ENCODE peak calls at places on chromosomes 6 and 20, in eight cellular contexts. J is left cardiac atrium, A is AG08396, F is NT2/D1, P is GM03348, U is HEK293T, G is iPS-NIHi11, O is EL. H is an unnamed sample.

GRCh38 chr20:52031574-52032303 is 159.8 kb downstream of the ZFP64 start:
- DNase-seq in J (no peak), A (peak), F (no peak), P (peak), U (no peak), G (no peak), O (peak), H (peak)

GRCh38 chr6:109743739-109744138 is 52.6 kb downstream of the FIG4 start:
- DNase-seq in J (no peak), A (peak), F (no peak), P (peak), U (no peak), G (no peak), O (peak), H (peak)

GRCh38 chr6:88367248-88367647 is 201.1 kb upstream of the CNR1 start:
- DNase-seq in J (no peak), A (no peak), F (no peak), P (no peak), U (no peak), G (no peak), O (no peak), H (no peak)

GRCh38 chr20:39132511-39132910 is 170.4 kb downstream of the DHX35 start:
- DNase-seq in J (no peak), A (no peak), F (no peak), P (no peak), U (no peak), G (no peak), O (no peak), H (no peak)

GRCh38 chr6:143901885-143902708 is 37.8 kb downstream of the ZC2HC1B start:
- DNase-seq in J (no peak), A (peak), F (no peak), P (peak), U (no peak), G (no peak), O (no peak), H (peak)

GRCh38 chr6:8546496-8546895 is 111.2 kb upstream of the SLC35B3 start:
- DNase-seq in J (no peak), A (no peak), F (no peak), P (no peak), U (no peak), G (no peak), O (no peak), H (no peak)

GRCh38 chr6:137811121-137811911 is 55.7 kb upstream of the TNFAIP3 start:
- DNase-seq in J (peak), A (peak), F (no peak), P (peak), U (peak), G (peak), O (peak), H (peak)

GRCh38 chr20:62708591-62709536 is at the start of gene NTSR1:
- DNase-seq in J (no peak), A (no peak), F (peak), P (no peak), U (no peak), G (peak), O (no peak), H (no peak)

GRCh38 chr20:35947907-35948306 is 6.4 kb downstream of the SCAND1 start:
- DNase-seq in J (no peak), A (no peak), F (no peak), P (no peak), U (no peak), G (no peak), O (no peak), H (no peak)

GRCh38 chr20:34753706-34754461 is 49.7 kb downstream of the TP53INP2 start:
- DNase-seq in J (no peak), A (peak), F (no peak), P (peak), U (no peak), G (no peak), O (no peak), H (peak)

GRCh38 chr20:3248167-3248992 is 9.4 kb upstream of the SLC4A11 start:
- DNase-seq in J (peak), A (no peak), F (peak), P (peak), U (no peak), G (peak), O (peak), H (peak)

GRCh38 chr6:140175486-140175885 is 801.0 kb upstream of the CITED2 start:
- DNase-seq in J (no peak), A (no peak), F (no peak), P (no peak), U (no peak), G (no peak), O (no peak), H (no peak)

GRCh38 chr20:57432874-57433491 is 41.8 kb downstream of the RBM38 start:
- DNase-seq in J (peak), A (no peak), F (no peak), P (no peak), U (no peak), G (no peak), O (no peak), H (no peak)

GRCh38 chr6:140285471-140285870 is 911.0 kb upstream of the CITED2 start:
- DNase-seq in J (no peak), A (no peak), F (no peak), P (no peak), U (no peak), G (no peak), O (no peak), H (no peak)

GRCh38 chr6:34051339-34051919 is 94.5 kb downstream of the GRM4 start:
- DNase-seq in J (no peak), A (no peak), F (no peak), P (no peak), U (no peak), G (no peak), O (no peak), H (no peak)

GRCh38 chr6:155832596-155832995 is 377.0 kb upstream of the NOX3 start:
- DNase-seq in J (no peak), A (peak), F (no peak), P (no peak), U (no peak), G (no peak), O (peak), H (no peak)

GRCh38 chr6:7673063-7673536 is 52.8 kb upstream of the BMP6 start:
- DNase-seq in J (peak), A (peak), F (peak), P (peak), U (peak), G (peak), O (peak), H (peak)

GRCh38 chr6:128275030-128275429 is 245.4 kb downstream of the PTPRK start:
- DNase-seq in J (no peak), A (no peak), F (no peak), P (no peak), U (no peak), G (no peak), O (peak), H (no peak)

GRCh38 chr20:46555370-46555956 is 5.0 kb upstream of the OCSTAMP start:
- DNase-seq in J (no peak), A (no peak), F (no peak), P (no peak), U (no peak), G (no peak), O (no peak), H (no peak)

GRCh38 chr6:36033935-36034334 is 6.3 kb downstream of the MAPK14 start:
- DNase-seq in J (no peak), A (no peak), F (no peak), P (no peak), U (no peak), G (no peak), O (peak), H (no peak)

H was measured in AG20443.